ENCODE peak calls at places on chromosomes 3 and 15, in five cellular contexts. F is NCI-H2081, B is T47D, A is HCT116, R is AG04450. P is an unnamed sample.

GRCh38 chr15:25710184-25710583 is 152.9 kb downstream of the ATP10A start:
- DNase-seq in B (peak), R (no peak), F (no peak), A (no peak), P (no peak)

GRCh38 chr15:101277038-101277822 is at the start of gene SELENOS:
- DNase-seq in B (peak), A (peak), R (peak), F (peak), P (no peak)

GRCh38 chr3:146227486-146227885 is 23.4 kb downstream of the PLSCR4 start:
- DNase-seq in F (no peak), B (no peak), A (no peak), R (no peak), P (no peak)

GRCh38 chr3:47482411-47482810 is 6.7 kb upstream of the SCAP start:
- DNase-seq in R (no peak), F (no peak), A (no peak), B (no peak), P (no peak)

GRCh38 chr15:25175789-25176615 is 221.2 kb downstream of the SNRPN start:
- DNase-seq in F (no peak), B (no peak), R (no peak), A (no peak), P (no peak)

GRCh38 chr15:67382723-67383122 is 128.1 kb downstream of the IQCH start:
- DNase-seq in R (no peak), B (no peak), F (no peak), A (no peak), P (no peak)

GRCh38 chr15:55993804-55994539 is 560 bp upstream of the NEDD4 start:
- DNase-seq in R (peak), B (peak), A (peak), F (no peak), P (no peak)

GRCh38 chr3:155192957-155193746 is 100.3 kb downstream of the STRIT1 start:
- DNase-seq in A (no peak), R (no peak), F (no peak), B (no peak), P (no peak)

GRCh38 chr15:32669870-32670623 is 28.5 kb downstream of the SCG5 start:
- DNase-seq in B (peak), R (no peak), A (no peak), F (no peak), P (no peak)

GRCh38 chr15:53918180-53919079 is 59.8 kb upstream of the UNC13C start:
- DNase-seq in R (no peak), B (peak), F (no peak), A (no peak), P (no peak)

GRCh38 chr3:149473314-149473990 is 1.0 kb upstream of the TM4SF4 start:
- DNase-seq in R (no peak), B (peak), F (no peak), A (peak), P (no peak)

GRCh38 chr3:127288921-127289645 is 1.2 kb upstream of the PRR20G start:
- DNase-seq in B (peak), R (no peak), A (no peak), F (no peak), P (no peak)

GRCh38 chr15:33234019-33234418 is 39.5 kb upstream of the FMN1 start:
- DNase-seq in A (peak), R (no peak), F (peak), B (peak), P (no peak)

GRCh38 chr15:71736286-71736947 is 73.9 kb upstream of the NR2E3 start:
- DNase-seq in R (no peak), B (no peak), F (no peak), A (no peak), P (no peak)

GRCh38 chr15:48625126-48625525 is 20.4 kb downstream of the FBN1 start:
- DNase-seq in R (no peak), A (no peak), F (no peak), B (no peak), P (no peak)

GRCh38 chr3:45330500-45331295 is 57.7 kb upstream of the LARS2 start:
- DNase-seq in B (no peak), A (no peak), R (no peak), F (no peak), P (no peak)

GRCh38 chr3:194689493-194689901 is 3.8 kb downstream of the FAM43A start:
- DNase-seq in B (no peak), A (no peak), R (peak), F (no peak), P (peak)

GRCh38 chr15:70504305-70504951 is 258.9 kb downstream of the UACA start:
- DNase-seq in B (no peak), F (no peak), A (no peak), R (no peak), P (no peak)

GRCh38 chr3:145286937-145287336 is 874.0 kb downstream of the PLOD2 start:
- DNase-seq in R (no peak), A (no peak), F (no peak), B (no peak), P (no peak)

GRCh38 chr15:66563126-66563525 is 2.7 kb downstream of the LCTL start:
- DNase-seq in R (no peak), F (no peak), B (no peak), A (no peak), P (no peak)

GRCh38 chr15:71687902-71688508 is 122.3 kb upstream of the NR2E3 start:
- DNase-seq in F (no peak), R (no peak), A (no peak), B (no peak), P (no peak)

GRCh38 chr3:155420869-155421486 is 127.5 kb upstream of the STRIT1 start:
- DNase-seq in F (no peak), B (no peak), A (no peak), R (no peak), P (no peak)

GRCh38 chr3:114659109-114660081 is 365.6 kb downstream of the TIGIT start:
- DNase-seq in F (no peak), B (no peak), A (no peak), R (no peak), P (no peak)

GRCh38 chr15:70185251-70185711 is 87.6 kb upstream of the TLE3 start:
- DNase-seq in R (no peak), B (no peak), F (no peak), A (no peak), P (no peak)

GRCh38 chr15:49718234-49718633 is 97.4 kb downstream of the DTWD1 start:
- DNase-seq in R (no peak), A (no peak), B (no peak), F (no peak), P (no peak)

GRCh38 chr15:44882499-44882968 is 74.0 kb upstream of the TERB2 start:
- DNase-seq in A (no peak), R (no peak), B (no peak), F (no peak), P (no peak)

GRCh38 chr3:11185564-11186317 is 31.4 kb downstream of the HRH1 start:
- DNase-seq in B (peak), F (no peak), R (peak), A (peak), P (no peak)

GRCh38 chr3:25787689-25788088 is 2.2 kb upstream of the OXSM start:
- DNase-seq in B (no peak), F (no peak), R (no peak), A (no peak), P (no peak)

GRCh38 chr3:123449986-123450474 is 1.1 kb upstream of the ADCY5 start:
- DNase-seq in F (no peak), A (no peak), B (no peak), R (no peak), P (no peak)

GRCh38 chr3:109902549-109902948 is 565.2 kb upstream of the DPPA4 start:
- DNase-seq in A (no peak), F (no peak), R (no peak), B (no peak), P (no peak)

GRCh38 chr3:38150780-38151528 is 12.5 kb downstream of the MYD88 start:
- DNase-seq in F (no peak), A (no peak), R (no peak), B (peak), P (no peak)

GRCh38 chr3:23206371-23206770 is 3.2 kb downstream of the UBE2E2 start:
- DNase-seq in R (no peak), F (no peak), A (no peak), B (no peak), P (no peak)

GRCh38 chr3:122497425-122497824 is 17.3 kb downstream of the KPNA1 start:
- DNase-seq in A (peak), R (peak), F (no peak), B (no peak), P (no peak)

GRCh38 chr3:54877675-54878544 is 49.9 kb downstream of the LRTM1 start:
- DNase-seq in F (no peak), B (no peak), A (no peak), R (no peak), P (no peak)

GRCh38 chr15:75720787-75721461 is 8.3 kb upstream of the CSPG4 start:
- DNase-seq in A (peak), F (peak), B (peak), R (no peak), P (no peak)

GRCh38 chr3:57068437-57069089 is 8.1 kb downstream of the SPATA12 start:
- DNase-seq in B (no peak), A (peak), F (no peak), R (no peak), P (no peak)

GRCh38 chr3:48716508-48716981 is 476 bp downstream of the IP6K2 start:
- DNase-seq in R (no peak), F (no peak), A (no peak), B (no peak), P (no peak)

P was measured in SK-N-MC.